ENCODE peak calls at places on chromosomes 4 and X, in four cellular contexts. One of them, this sample, is unnamed.

GRCh38 chrX:105483011-105483410 is 262.5 kb upstream of the TEX13A start:
- DNase-seq in EL: no peak
- DNase-seq in effector memory CD4-positive, alpha-beta T cell: no peak
- DNase-seq in activated T-cell treated with anti-CD3 and anti-CD28 coated beads, Interleukin-2, amount 50 U/mL, for 72 hours: no peak
- DNase-seq in this sample: no peak

GRCh38 chr4:112522389-112522788 is 6.4 kb upstream of the NEUROG2 start:
- DNase-seq in activated T-cell treated with anti-CD3 and anti-CD28 coated beads, Interleukin-2, amount 50 U/mL, for 72 hours: no peak
- DNase-seq in effector memory CD4-positive, alpha-beta T cell: no peak
- DNase-seq in EL: no peak
- DNase-seq in this sample: no peak

GRCh38 chr4:111695677-111696076 is 449.6 kb upstream of the FAM241A start:
- DNase-seq in EL: no peak
- DNase-seq in effector memory CD4-positive, alpha-beta T cell: no peak
- DNase-seq in activated T-cell treated with anti-CD3 and anti-CD28 coated beads, Interleukin-2, amount 50 U/mL, for 72 hours: no peak
- DNase-seq in this sample: no peak

GRCh38 chr4:140238353-140239041 is 84.5 kb upstream of the MAML3 start:
- DNase-seq in EL: peak
- DNase-seq in effector memory CD4-positive, alpha-beta T cell: no peak
- DNase-seq in activated T-cell treated with anti-CD3 and anti-CD28 coated beads, Interleukin-2, amount 50 U/mL, for 72 hours: no peak
- DNase-seq in this sample: no peak

GRCh38 chrX:154117566-154117965 is 20.0 kb upstream of the MECP2 start:
- DNase-seq in effector memory CD4-positive, alpha-beta T cell: no peak
- DNase-seq in activated T-cell treated with anti-CD3 and anti-CD28 coated beads, Interleukin-2, amount 50 U/mL, for 72 hours: no peak
- DNase-seq in EL: no peak
- DNase-seq in this sample: no peak

GRCh38 chrX:152926923-152927322 is 29.1 kb downstream of the ZNF185 start:
- DNase-seq in effector memory CD4-positive, alpha-beta T cell: no peak
- DNase-seq in activated T-cell treated with anti-CD3 and anti-CD28 coated beads, Interleukin-2, amount 50 U/mL, for 72 hours: no peak
- DNase-seq in EL: no peak
- DNase-seq in this sample: no peak

GRCh38 chr4:161186750-161187149 is 977.0 kb downstream of the FSTL5 start:
- DNase-seq in activated T-cell treated with anti-CD3 and anti-CD28 coated beads, Interleukin-2, amount 50 U/mL, for 72 hours: no peak
- DNase-seq in EL: no peak
- DNase-seq in effector memory CD4-positive, alpha-beta T cell: no peak
- DNase-seq in this sample: no peak

GRCh38 chr4:138410266-138410665 is 168.1 kb upstream of the SLC7A11 start:
- DNase-seq in EL: no peak
- DNase-seq in activated T-cell treated with anti-CD3 and anti-CD28 coated beads, Interleukin-2, amount 50 U/mL, for 72 hours: no peak
- DNase-seq in effector memory CD4-positive, alpha-beta T cell: no peak
- DNase-seq in this sample: no peak

GRCh38 chrX:130176942-130177341 is 5.2 kb downstream of the RAB33A start:
- DNase-seq in activated T-cell treated with anti-CD3 and anti-CD28 coated beads, Interleukin-2, amount 50 U/mL, for 72 hours: no peak
- DNase-seq in EL: no peak
- DNase-seq in effector memory CD4-positive, alpha-beta T cell: no peak
- DNase-seq in this sample: no peak

GRCh38 chr4:14262221-14262620 is 634.7 kb upstream of the BOD1L1 start:
- DNase-seq in EL: no peak
- DNase-seq in activated T-cell treated with anti-CD3 and anti-CD28 coated beads, Interleukin-2, amount 50 U/mL, for 72 hours: no peak
- DNase-seq in effector memory CD4-positive, alpha-beta T cell: no peak
- DNase-seq in this sample: no peak

GRCh38 chrX:2679534-2680485 is 11.3 kb upstream of the CD99 start:
- DNase-seq in EL: no peak
- DNase-seq in activated T-cell treated with anti-CD3 and anti-CD28 coated beads, Interleukin-2, amount 50 U/mL, for 72 hours: no peak
- DNase-seq in effector memory CD4-positive, alpha-beta T cell: no peak
- DNase-seq in this sample: no peak

GRCh38 chrX:53290441-53291041 is 9.2 kb upstream of the IQSEC2 start:
- DNase-seq in EL: no peak
- DNase-seq in activated T-cell treated with anti-CD3 and anti-CD28 coated beads, Interleukin-2, amount 50 U/mL, for 72 hours: no peak
- DNase-seq in effector memory CD4-positive, alpha-beta T cell: no peak
- DNase-seq in this sample: no peak

GRCh38 chr4:142846729-142847606 is 867 bp upstream of the INPP4B start:
- DNase-seq in effector memory CD4-positive, alpha-beta T cell: peak
- DNase-seq in EL: no peak
- DNase-seq in activated T-cell treated with anti-CD3 and anti-CD28 coated beads, Interleukin-2, amount 50 U/mL, for 72 hours: peak
- DNase-seq in this sample: peak

GRCh38 chr4:112057479-112057878 is 87.8 kb upstream of the FAM241A start:
- DNase-seq in effector memory CD4-positive, alpha-beta T cell: no peak
- DNase-seq in EL: no peak
- DNase-seq in activated T-cell treated with anti-CD3 and anti-CD28 coated beads, Interleukin-2, amount 50 U/mL, for 72 hours: no peak
- DNase-seq in this sample: no peak

GRCh38 chr4:56656346-56656643 is 24.8 kb downstream of the HOPX start:
- DNase-seq in EL: peak
- DNase-seq in effector memory CD4-positive, alpha-beta T cell: no peak
- DNase-seq in activated T-cell treated with anti-CD3 and anti-CD28 coated beads, Interleukin-2, amount 50 U/mL, for 72 hours: peak
- DNase-seq in this sample: peak

GRCh38 chrX:54747713-54748393 is 50.2 kb downstream of the ITIH6 start:
- DNase-seq in activated T-cell treated with anti-CD3 and anti-CD28 coated beads, Interleukin-2, amount 50 U/mL, for 72 hours: no peak
- DNase-seq in effector memory CD4-positive, alpha-beta T cell: no peak
- DNase-seq in EL: no peak
- DNase-seq in this sample: no peak

GRCh38 chr4:54484361-54484760 is 173.4 kb upstream of the KIT start:
- DNase-seq in effector memory CD4-positive, alpha-beta T cell: no peak
- DNase-seq in activated T-cell treated with anti-CD3 and anti-CD28 coated beads, Interleukin-2, amount 50 U/mL, for 72 hours: no peak
- DNase-seq in EL: no peak
- DNase-seq in this sample: no peak

GRCh38 chrX:129648514-129649267 is 6.1 kb downstream of the APLN start:
- DNase-seq in EL: no peak
- DNase-seq in effector memory CD4-positive, alpha-beta T cell: no peak
- DNase-seq in activated T-cell treated with anti-CD3 and anti-CD28 coated beads, Interleukin-2, amount 50 U/mL, for 72 hours: no peak
- DNase-seq in this sample: no peak

GRCh38 chr4:136400829-136401228 is 1131.5 kb downstream of the PCDH18 start:
- DNase-seq in activated T-cell treated with anti-CD3 and anti-CD28 coated beads, Interleukin-2, amount 50 U/mL, for 72 hours: no peak
- DNase-seq in EL: no peak
- DNase-seq in effector memory CD4-positive, alpha-beta T cell: no peak
- DNase-seq in this sample: no peak

GRCh38 chr4:63620271-63620670 is 789.0 kb downstream of the TECRL start:
- DNase-seq in effector memory CD4-positive, alpha-beta T cell: no peak
- DNase-seq in EL: no peak
- DNase-seq in activated T-cell treated with anti-CD3 and anti-CD28 coated beads, Interleukin-2, amount 50 U/mL, for 72 hours: no peak
- DNase-seq in this sample: no peak

GRCh38 chrX:20515841-20516461 is 249.2 kb upstream of the RPS6KA3 start:
- DNase-seq in EL: peak
- DNase-seq in effector memory CD4-positive, alpha-beta T cell: no peak
- DNase-seq in activated T-cell treated with anti-CD3 and anti-CD28 coated beads, Interleukin-2, amount 50 U/mL, for 72 hours: peak
- DNase-seq in this sample: no peak

GRCh38 chrX:662126-662525 is 31.5 kb downstream of the SHOX start:
- DNase-seq in activated T-cell treated with anti-CD3 and anti-CD28 coated beads, Interleukin-2, amount 50 U/mL, for 72 hours: no peak
- DNase-seq in EL: no peak
- DNase-seq in effector memory CD4-positive, alpha-beta T cell: no peak
- DNase-seq in this sample: peak

GRCh38 chr4:10237131-10237530 is 120.5 kb upstream of the WDR1 start:
- DNase-seq in effector memory CD4-positive, alpha-beta T cell: no peak
- DNase-seq in EL: no peak
- DNase-seq in activated T-cell treated with anti-CD3 and anti-CD28 coated beads, Interleukin-2, amount 50 U/mL, for 72 hours: no peak
- DNase-seq in this sample: no peak

GRCh38 chr4:74449571-74450297 is 4.8 kb downstream of the AREG start:
- DNase-seq in activated T-cell treated with anti-CD3 and anti-CD28 coated beads, Interleukin-2, amount 50 U/mL, for 72 hours: no peak
- DNase-seq in EL: peak
- DNase-seq in effector memory CD4-positive, alpha-beta T cell: no peak
- DNase-seq in this sample: no peak

GRCh38 chr4:52102587-52102986 is 51.5 kb downstream of the SPATA18 start:
- DNase-seq in activated T-cell treated with anti-CD3 and anti-CD28 coated beads, Interleukin-2, amount 50 U/mL, for 72 hours: no peak
- DNase-seq in effector memory CD4-positive, alpha-beta T cell: no peak
- DNase-seq in EL: no peak
- DNase-seq in this sample: no peak

This sample was measured in spleen.